ENCODE peak calls at places on chromosome 20, in five cellular contexts. One of them, this sample, is unnamed.

GRCh38 chr20:33839591-33839990 is 28.4 kb downstream of the CHMP4B start:
- DNase-seq in T-helper 9 cell: no peak
- DNase-seq in heart right ventricle: peak
- DNase-seq in WTC11: no peak
- DNase-seq in stimulated activated CD4-positive, alpha-beta T cell treated with anti-CD3 and anti-CD28 coated beads, Interleukin-1b, Interleukin-23, amount 100 ng/mL, for 24 hours: no peak
- DNase-seq in this sample: no peak

GRCh38 chr20:13008761-13009681 is at the start of gene SPTLC3:
- DNase-seq in T-helper 9 cell: no peak
- DNase-seq in WTC11: peak
- DNase-seq in heart right ventricle: peak
- DNase-seq in stimulated activated CD4-positive, alpha-beta T cell treated with anti-CD3 and anti-CD28 coated beads, Interleukin-1b, Interleukin-23, amount 100 ng/mL, for 24 hours: no peak
- DNase-seq in this sample: no peak

GRCh38 chr20:6057139-6057538 is 3.3 kb upstream of the LRRN4 start:
- DNase-seq in stimulated activated CD4-positive, alpha-beta T cell treated with anti-CD3 and anti-CD28 coated beads, Interleukin-1b, Interleukin-23, amount 100 ng/mL, for 24 hours: no peak
- DNase-seq in heart right ventricle: no peak
- DNase-seq in T-helper 9 cell: no peak
- DNase-seq in WTC11: no peak
- DNase-seq in this sample: no peak

GRCh38 chr20:50572922-50573777 is 63.0 kb downstream of the PTPN1 start:
- DNase-seq in T-helper 9 cell: no peak
- DNase-seq in WTC11: no peak
- DNase-seq in stimulated activated CD4-positive, alpha-beta T cell treated with anti-CD3 and anti-CD28 coated beads, Interleukin-1b, Interleukin-23, amount 100 ng/mL, for 24 hours: no peak
- DNase-seq in heart right ventricle: peak
- DNase-seq in this sample: peak

GRCh38 chr20:61835301-61835700 is 230.4 kb downstream of the TAF4 start:
- DNase-seq in T-helper 9 cell: no peak
- DNase-seq in WTC11: no peak
- DNase-seq in stimulated activated CD4-positive, alpha-beta T cell treated with anti-CD3 and anti-CD28 coated beads, Interleukin-1b, Interleukin-23, amount 100 ng/mL, for 24 hours: no peak
- DNase-seq in heart right ventricle: no peak
- DNase-seq in this sample: no peak

GRCh38 chr20:58366016-58366415 is 23.0 kb upstream of the VAPB start:
- DNase-seq in T-helper 9 cell: no peak
- DNase-seq in stimulated activated CD4-positive, alpha-beta T cell treated with anti-CD3 and anti-CD28 coated beads, Interleukin-1b, Interleukin-23, amount 100 ng/mL, for 24 hours: no peak
- DNase-seq in heart right ventricle: no peak
- DNase-seq in WTC11: peak
- DNase-seq in this sample: no peak

GRCh38 chr20:16747291-16747811 is 807 bp upstream of the OTOR start:
- DNase-seq in heart right ventricle: no peak
- DNase-seq in WTC11: no peak
- DNase-seq in T-helper 9 cell: no peak
- DNase-seq in stimulated activated CD4-positive, alpha-beta T cell treated with anti-CD3 and anti-CD28 coated beads, Interleukin-1b, Interleukin-23, amount 100 ng/mL, for 24 hours: no peak
- DNase-seq in this sample: no peak

GRCh38 chr20:40897177-40897700 is 131.4 kb upstream of the TOP1 start:
- DNase-seq in heart right ventricle: no peak
- DNase-seq in WTC11: no peak
- DNase-seq in T-helper 9 cell: no peak
- DNase-seq in stimulated activated CD4-positive, alpha-beta T cell treated with anti-CD3 and anti-CD28 coated beads, Interleukin-1b, Interleukin-23, amount 100 ng/mL, for 24 hours: no peak
- DNase-seq in this sample: no peak

GRCh38 chr20:51389543-51389924 is 153.0 kb downstream of the NFATC2 start:
- DNase-seq in T-helper 9 cell: no peak
- DNase-seq in heart right ventricle: no peak
- DNase-seq in WTC11: no peak
- DNase-seq in stimulated activated CD4-positive, alpha-beta T cell treated with anti-CD3 and anti-CD28 coated beads, Interleukin-1b, Interleukin-23, amount 100 ng/mL, for 24 hours: no peak
- DNase-seq in this sample: no peak

GRCh38 chr20:17614176-17614811 is 44.4 kb downstream of the DSTN start:
- DNase-seq in stimulated activated CD4-positive, alpha-beta T cell treated with anti-CD3 and anti-CD28 coated beads, Interleukin-1b, Interleukin-23, amount 100 ng/mL, for 24 hours: no peak
- DNase-seq in T-helper 9 cell: no peak
- DNase-seq in WTC11: no peak
- DNase-seq in heart right ventricle: peak
- DNase-seq in this sample: peak

GRCh38 chr20:56957737-56958553 is 308.5 kb downstream of the BMP7 start:
- DNase-seq in WTC11: peak
- DNase-seq in T-helper 9 cell: no peak
- DNase-seq in heart right ventricle: no peak
- DNase-seq in stimulated activated CD4-positive, alpha-beta T cell treated with anti-CD3 and anti-CD28 coated beads, Interleukin-1b, Interleukin-23, amount 100 ng/mL, for 24 hours: no peak
- DNase-seq in this sample: no peak

GRCh38 chr20:6635034-6635736 is 132.3 kb upstream of the BMP2 start:
- DNase-seq in stimulated activated CD4-positive, alpha-beta T cell treated with anti-CD3 and anti-CD28 coated beads, Interleukin-1b, Interleukin-23, amount 100 ng/mL, for 24 hours: no peak
- DNase-seq in T-helper 9 cell: no peak
- DNase-seq in WTC11: no peak
- DNase-seq in heart right ventricle: no peak
- DNase-seq in this sample: no peak

GRCh38 chr20:56925696-56926101 is 296.6 kb downstream of the TFAP2C start:
- DNase-seq in WTC11: peak
- DNase-seq in heart right ventricle: no peak
- DNase-seq in stimulated activated CD4-positive, alpha-beta T cell treated with anti-CD3 and anti-CD28 coated beads, Interleukin-1b, Interleukin-23, amount 100 ng/mL, for 24 hours: no peak
- DNase-seq in T-helper 9 cell: no peak
- DNase-seq in this sample: no peak

This sample was measured in activated effector memory CD4-positive, alpha-beta T cell treated with anti-CD3 and anti-CD28 coated beads, Interleukin-2, amount 50 U/mL, for 16 hours.